ENCODE peak calls at places on chromosomes 2 and 18, in five cellular contexts. Y is cardiac muscle cell; X is central memory CD4-positive, alpha-beta T cell; F is Calu3; H is NCI-H2171. G is an unnamed sample.

GRCh38 chr18:57434177-57434535 is 1.0 kb upstream of the ONECUT2 start:
- DNase-seq in Y (no peak), H (peak; percentile 6), X (no peak), F (peak; percentile 44), G (no peak)

GRCh38 chr2:200306969-200307811 is 697 bp downstream of the SPATS2L start:
- DNase-seq in Y (peak; percentile 57), H (no peak), F (peak; percentile 38), X (peak; percentile 12), G (peak; percentile 1)

GRCh38 chr18:13267517-13267916 is 49.0 kb downstream of the LDLRAD4 start:
- DNase-seq in H (no peak), Y (no peak), X (no peak), F (no peak), G (no peak)

GRCh38 chr2:34004936-34005335 is 405.8 kb upstream of the FAM98A start:
- DNase-seq in H (no peak), F (no peak), Y (no peak), X (no peak), G (no peak)

GRCh38 chr2:179857236-179857635 is 4.2 kb downstream of the ZNF385B start:
- DNase-seq in Y (no peak), X (no peak), H (no peak), F (no peak), G (no peak)

GRCh38 chr2:143128681-143129580 is at the start of gene ARHGAP15:
- DNase-seq in F (no peak), Y (no peak), X (peak; percentile 83), H (no peak), G (no peak)

GRCh38 chr18:63132819-63133200 is 186.8 kb downstream of the BCL2 start:
- DNase-seq in F (no peak), Y (no peak), X (no peak), H (no peak), G (no peak)

GRCh38 chr2:16223481-16224177 is 283.3 kb downstream of the MYCN start:
- DNase-seq in X (no peak), Y (no peak), F (no peak), H (no peak), G (no peak)

GRCh38 chr2:118224144-118224887 is 136.0 kb downstream of the INSIG2 start:
- DNase-seq in H (no peak), Y (peak; percentile 8), X (peak; percentile 21), F (no peak), G (no peak)

GRCh38 chr2:128421286-128421685 is 102.6 kb upstream of the HS6ST1 start:
- DNase-seq in H (no peak), Y (no peak), F (no peak), X (no peak), G (no peak)